ENCODE peak calls at places on chromosomes 13 and 19, in ten cellular contexts. X is kidney, L is thoracic aorta, Z is lower lobe of right lung, S is gastrocnemius medialis, J is fibroblast of lung, V is esophagus squamous epithelium, R is tibial artery, K is heart left ventricle, F is IMR-90. P is an unnamed sample.

GRCh38 chr13:74573654-74574053 is 439.4 kb upstream of the KLF12 start:
- DNase-seq in S (no peak), F (no peak), J (no peak), L (no peak), V (no peak), Z (no peak), K (no peak), R (no peak), X (no peak), P (no peak)

GRCh38 chr13:91313103-91313502 is 34.4 kb upstream of the MIR17HG start:
- DNase-seq in J (peak; percentile 6), S (no peak), Z (no peak), F (peak; percentile 1), V (no peak), L (no peak), R (no peak), K (no peak), X (no peak), P (no peak)

GRCh38 chr19:4115050-4115817 is 8.7 kb downstream of the MAP2K2 start:
- DNase-seq in F (no peak), Z (no peak), S (no peak), X (no peak), L (no peak), R (no peak), K (no peak), J (no peak), V (no peak), P (no peak)

GRCh38 chr19:38665950-38666661 is 18.7 kb downstream of the ACTN4 start:
- DNase-seq in S (peak; percentile 54), F (peak; percentile 51), Z (peak; percentile 79), J (peak; percentile 79), X (peak; percentile 95), V (no peak), R (peak; percentile 84), K (peak; percentile 72), L (no peak), P (no peak)

GRCh38 chr19:38700933-38701454 is 43.3 kb downstream of the CAPN12 start:
- DNase-seq in X (no peak), J (no peak), K (no peak), L (no peak), S (no peak), R (no peak), Z (no peak), V (no peak), F (no peak), P (no peak)

GRCh38 chr19:4807188-4807587 is 15.7 kb downstream of the FEM1A start:
- DNase-seq in J (no peak), Z (peak; percentile 81), K (peak; percentile 75), X (no peak), S (no peak), R (peak; percentile 75), F (no peak), V (no peak), L (no peak), P (no peak)

GRCh38 chr13:97091202-97091601 is 96.9 kb upstream of the OXGR1 start:
- DNase-seq in X (no peak), J (no peak), R (no peak), V (no peak), L (no peak), S (no peak), K (no peak), Z (no peak), F (no peak), P (no peak)

GRCh38 chr19:33818426-33818825 is 21.8 kb downstream of the KCTD15 start:
- DNase-seq in R (peak; percentile 34), L (no peak), F (no peak), K (peak; percentile 14), V (no peak), X (no peak), S (no peak), J (no peak), Z (peak; percentile 28), P (no peak)

GRCh38 chr19:45615795-45616708 is 14.0 kb upstream of the GPR4 start:
- DNase-seq in X (peak; percentile 93), R (peak; percentile 81), F (peak; percentile 80), L (no peak), V (no peak), K (peak; percentile 88), J (peak; percentile 79), Z (peak; percentile 84), S (peak; percentile 60), P (peak; percentile 93)

GRCh38 chr19:33553530-33554310 is 32.1 kb upstream of the PEPD start:
- DNase-seq in Z (no peak), V (no peak), R (peak; percentile 60), K (no peak), J (no peak), F (no peak), L (no peak), X (no peak), S (no peak), P (no peak)

GRCh38 chr13:83499286-83499685 is 383.0 kb downstream of the SLITRK1 start:
- DNase-seq in J (peak; percentile 58), V (no peak), S (no peak), L (no peak), R (no peak), Z (no peak), K (no peak), F (peak; percentile 14), X (no peak), P (no peak)

GRCh38 chr13:48505597-48506091 is 27.2 kb downstream of the RCBTB2 start:
- DNase-seq in K (no peak), F (peak; percentile 71), X (no peak), S (peak; percentile 41), J (no peak), V (no peak), R (peak; percentile 80), L (no peak), Z (no peak), P (no peak)
- H3K4me3 ChIP-seq in K (peak overlapping the region; percentile 24), F (no peak overlapping the region), X (no peak overlapping the region), S (no peak overlapping the region), J (no peak overlapping the region), V (no peak overlapping the region), R (no peak overlapping the region), L (peak overlapping the region; percentile 64), Z (peak overlapping the region; percentile 4), P (no peak overlapping the region)

GRCh38 chr13:78426183-78426582 is 177.2 kb downstream of the POU4F1 start:
- DNase-seq in V (no peak), F (no peak), R (no peak), Z (no peak), K (no peak), S (no peak), J (no peak), X (no peak), L (no peak), P (no peak)

GRCh38 chr13:78431328-78431727 is 172.0 kb downstream of the POU4F1 start:
- DNase-seq in F (no peak), X (no peak), J (no peak), L (no peak), Z (no peak), V (no peak), R (no peak), K (no peak), S (no peak), P (no peak)

GRCh38 chr13:78430811-78431210 is 172.5 kb downstream of the POU4F1 start:
- DNase-seq in V (no peak), J (no peak), F (no peak), Z (no peak), K (no peak), X (no peak), R (no peak), L (no peak), S (no peak), P (no peak)

GRCh38 chr13:78430166-78430791 is 173.1 kb downstream of the POU4F1 start:
- DNase-seq in V (no peak), K (no peak), Z (no peak), S (no peak), X (no peak), J (no peak), F (no peak), R (no peak), L (no peak), P (no peak)

DNA sequence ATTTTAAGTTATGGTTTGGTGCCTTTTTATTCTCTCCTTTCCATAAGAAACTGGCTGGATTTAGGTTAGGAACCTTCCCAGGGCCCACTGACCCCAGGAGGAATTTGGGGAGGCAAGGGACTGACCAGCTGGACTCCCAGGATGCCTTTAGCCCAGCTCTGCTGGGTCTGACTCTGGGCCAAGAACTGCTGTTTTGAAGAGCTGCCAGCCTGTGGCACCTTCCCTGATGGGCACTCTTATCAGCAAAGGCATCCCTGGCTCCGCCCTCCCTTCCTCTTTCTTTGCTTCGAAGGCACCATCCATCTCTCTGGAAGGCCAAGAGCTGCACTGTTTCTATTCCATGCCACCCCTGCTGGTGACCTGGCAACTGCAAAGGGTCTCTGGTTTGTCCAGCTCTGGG is 174.7 kb downstream of the POU4F1 start:
- DNase-seq in L (no peak), Z (no peak), R (no peak), V (no peak), X (no peak), J (no peak), F (no peak), S (no peak), K (no peak), P (no peak)
- TF ChIP-seq CTCF in L (no peak), Z (no peak), R (no peak), V (no peak), X (no peak), J (no peak), F (no peak), S (no peak), K (no peak), P (no peak)

DNA sequence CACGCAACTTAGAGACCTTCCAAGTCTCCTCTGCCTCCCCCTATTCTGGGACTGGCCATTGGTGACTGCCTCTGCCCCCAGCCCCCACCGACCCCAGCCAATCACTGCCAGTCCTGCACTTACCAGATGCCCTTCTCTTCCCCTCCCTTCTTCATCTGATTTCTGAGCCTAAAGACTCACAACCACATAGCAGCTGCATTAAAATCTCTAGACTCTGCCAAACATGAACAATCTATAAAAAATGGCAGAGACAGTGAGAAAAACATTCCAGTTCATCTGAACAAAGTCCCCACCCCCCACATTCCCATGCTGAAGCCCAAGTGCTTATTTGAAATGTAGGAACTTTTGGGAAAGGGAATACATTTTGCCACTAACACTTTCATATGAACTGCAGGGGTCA is 60.8 kb downstream of the KCTD12 start:
- DNase-seq in L (no peak), F (peak; percentile 33), R (no peak), K (no peak), V (no peak), X (no peak), J (peak; percentile 30), Z (no peak), S (no peak), P (no peak)
- H3K4me1 ChIP-seq in L (no peaks in the 10 kb centered on the region), F (peaks cover 6% of the 10 kb centered on the region), R (no peaks in the 10 kb centered on the region), K (peaks cover 25% of the 10 kb centered on the region), V (no peaks in the 10 kb centered on the region), X (peaks cover 11% of the 10 kb centered on the region), J (peaks cover 3% of the 10 kb centered on the region), Z (peaks cover 3% of the 10 kb centered on the region), S (no peaks in the 10 kb centered on the region), P (peaks cover 30% of the 10 kb centered on the region)

DNA sequence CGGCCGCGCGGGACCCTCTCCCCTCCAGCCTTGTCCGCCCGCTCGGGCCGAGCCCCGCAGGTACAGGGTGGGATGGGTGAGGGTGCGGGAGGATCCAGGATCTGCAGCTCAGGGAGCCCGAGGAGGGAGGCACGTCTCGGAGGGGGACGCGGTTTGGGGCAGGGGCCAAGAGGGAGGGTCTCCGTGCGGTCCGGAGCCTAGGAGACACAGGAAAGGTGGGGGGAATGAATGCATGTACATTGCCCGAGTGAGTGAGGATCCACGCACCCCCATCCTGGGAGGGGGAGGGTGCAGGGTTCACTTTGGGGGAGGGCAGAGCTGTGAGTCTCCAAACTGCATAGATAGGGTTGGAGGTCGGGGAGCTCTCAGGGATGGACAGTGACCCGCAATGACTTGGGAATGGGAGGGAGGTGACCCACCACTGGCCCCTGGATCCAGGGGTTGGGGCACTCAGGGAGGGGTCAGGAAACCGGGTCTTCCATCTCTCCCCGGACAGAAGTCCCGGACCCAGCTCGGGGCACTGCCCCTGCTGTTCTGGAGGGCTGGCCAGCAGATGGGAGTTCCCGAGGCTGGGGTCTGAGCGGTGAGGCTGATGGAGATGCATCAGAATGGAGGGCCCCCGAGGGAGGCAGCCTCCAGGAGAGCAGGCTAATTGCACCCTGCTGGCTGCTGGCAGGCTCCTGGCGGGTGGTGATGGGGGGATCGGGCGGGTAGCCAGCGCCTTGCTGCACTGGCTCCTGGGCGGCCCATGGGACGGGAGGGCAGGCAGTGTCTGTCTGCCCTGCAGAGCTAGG is 548 bp downstream of the KCNN1 start:
- DNase-seq in X (no peak), V (no peak), Z (no peak), R (no peak), K (no peak), L (no peak), J (no peak), S (no peak), F (no peak), P (no peak)
- H3K4me3 ChIP-seq in X (peak overlapping the region; percentile 29), V (no peak overlapping the region), Z (no peak overlapping the region), R (no peak overlapping the region), K (no peak overlapping the region), L (no peak overlapping the region), J (no peak overlapping the region), S (no peak overlapping the region), F (peak overlapping the region; percentile 27), P (no peak overlapping the region)